ENCODE peak calls at places on chromosomes 13 and 19, in four cellular contexts. C is neural progenitor cell; S is T-cell; I is activated CD4-positive, alpha-beta memory T cell treated with anti-CD3 and anti-CD28 coated beads, Interleukin-2, amount 10 ng/mL, durations not matched to agents 7 days and 5 days. G is an unnamed sample.

GRCh38 chr13:106407338-106407737 is 128.1 kb downstream of the EFNB2 start:
- DNase-seq in C (no peak), S (no peak), I (no peak), G (no peak)

GRCh38 chr13:101649490-101650126 is 197.1 kb downstream of the ITGBL1 start:
- DNase-seq in C (no peak), S (no peak), I (no peak), G (no peak)

GRCh38 chr19:18333680-18334079 is 6.7 kb upstream of the PGPEP1 start:
- DNase-seq in C (no peak), S (no peak), I (no peak), G (no peak)

GRCh38 chr13:112931028-112931934 is 37.7 kb upstream of the MCF2L start:
- DNase-seq in C (peak; percentile 73), S (no peak), I (no peak), G (peak; percentile 24)

GRCh38 chr13:106033634-106034033 is 501.8 kb downstream of the EFNB2 start:
- DNase-seq in C (no peak), S (no peak), I (no peak), G (no peak)

GRCh38 chr13:90448466-90449037 is 898.9 kb upstream of the MIR17HG start:
- DNase-seq in C (no peak), S (no peak), I (no peak), G (no peak)

GRCh38 chr13:100089633-100090032 is 740 bp downstream of the PCCA start:
- DNase-seq in C (no peak), S (no peak), I (no peak), G (no peak)

GRCh38 chr19:17302391-17303166 is 646 bp downstream of the ABHD8 start:
- DNase-seq in C (peak; percentile 42), S (no peak), I (no peak), G (peak; percentile 21)

GRCh38 chr13:90375851-90376250 is 971.6 kb upstream of the MIR17HG start:
- DNase-seq in C (no peak), S (no peak), I (no peak), G (no peak)

GRCh38 chr13:84616864-84617263 is 734.6 kb upstream of the SLITRK1 start:
- DNase-seq in C (no peak), S (no peak), I (no peak), G (no peak)

GRCh38 chr19:50797429-50798115 is 7.4 kb downstream of the ACP4 start:
- DNase-seq in C (no peak), S (no peak), I (no peak), G (no peak)

GRCh38 chr19:21568816-21569496 is 63.6 kb downstream of the ZNF429 start:
- DNase-seq in C (no peak), S (peak; percentile 51), I (peak; percentile 84), G (peak; percentile 88)

GRCh38 chr13:50149143-50149703 is 134.0 kb downstream of the KCNRG start:
- DNase-seq in C (no peak), S (no peak), I (no peak), G (no peak)

GRCh38 chr13:47829684-47830083 is 171.4 kb downstream of the SUCLA2 start:
- DNase-seq in C (no peak), S (no peak), I (no peak), G (no peak)

GRCh38 chr19:46015080-46015960 is 7.5 kb downstream of the PGLYRP1 start:
- DNase-seq in C (peak; percentile 96), S (peak; percentile 60), I (peak; percentile 74), G (no peak)